ENCODE peak calls at places on chromosome 19, in seven cellular contexts. One of them, this sample, is unnamed.

GRCh38 chr19:55539082-55539715 is 2.3 kb upstream of the SBK2 start:
- DNase-seq in EL: no peak
- DNase-seq in neural crest cell: no peak
- DNase-seq in lower leg skin: no peak
- DNase-seq in LoVo: no peak
- DNase-seq in activated CD4-positive, alpha-beta T cell treated with anti-CD3 and anti-CD28 coated beads, Interleukin-2, amount 10 ng/mL, durations not matched to agents 7 days and 5 days: no peak
- DNase-seq in epithelial cell of esophagus: no peak
- DNase-seq in this sample: no peak

GRCh38 chr19:29510701-29511265 is 15.0 kb upstream of the VSTM2B start:
- DNase-seq in activated CD4-positive, alpha-beta T cell treated with anti-CD3 and anti-CD28 coated beads, Interleukin-2, amount 10 ng/mL, durations not matched to agents 7 days and 5 days: no peak
- DNase-seq in lower leg skin: no peak
- DNase-seq in LoVo: no peak
- DNase-seq in epithelial cell of esophagus: no peak
- DNase-seq in EL: no peak
- DNase-seq in neural crest cell: no peak
- DNase-seq in this sample: no peak

GRCh38 chr19:37654118-37654517 is 1.1 kb downstream of the ZFP30 start:
- DNase-seq in epithelial cell of esophagus: peak
- DNase-seq in lower leg skin: no peak
- DNase-seq in neural crest cell: no peak
- DNase-seq in activated CD4-positive, alpha-beta T cell treated with anti-CD3 and anti-CD28 coated beads, Interleukin-2, amount 10 ng/mL, durations not matched to agents 7 days and 5 days: no peak
- DNase-seq in LoVo: no peak
- DNase-seq in EL: peak
- DNase-seq in this sample: no peak

GRCh38 chr19:13619203-13619632 is 112.9 kb upstream of the CACNA1A start:
- DNase-seq in EL: no peak
- DNase-seq in neural crest cell: no peak
- DNase-seq in lower leg skin: no peak
- DNase-seq in LoVo: no peak
- DNase-seq in epithelial cell of esophagus: peak
- DNase-seq in activated CD4-positive, alpha-beta T cell treated with anti-CD3 and anti-CD28 coated beads, Interleukin-2, amount 10 ng/mL, durations not matched to agents 7 days and 5 days: no peak
- DNase-seq in this sample: no peak

GRCh38 chr19:40398417-40399056 is 8.6 kb upstream of the HIPK4 start:
- DNase-seq in epithelial cell of esophagus: peak
- DNase-seq in neural crest cell: no peak
- DNase-seq in lower leg skin: peak
- DNase-seq in EL: no peak
- DNase-seq in LoVo: no peak
- DNase-seq in activated CD4-positive, alpha-beta T cell treated with anti-CD3 and anti-CD28 coated beads, Interleukin-2, amount 10 ng/mL, durations not matched to agents 7 days and 5 days: peak
- DNase-seq in this sample: no peak

GRCh38 chr19:38224014-38224862 is at the start of gene DPF1:
- DNase-seq in lower leg skin: no peak
- DNase-seq in LoVo: peak
- DNase-seq in neural crest cell: peak
- DNase-seq in epithelial cell of esophagus: peak
- DNase-seq in activated CD4-positive, alpha-beta T cell treated with anti-CD3 and anti-CD28 coated beads, Interleukin-2, amount 10 ng/mL, durations not matched to agents 7 days and 5 days: peak
- DNase-seq in EL: peak
- DNase-seq in this sample: peak

GRCh38 chr19:2255112-2255845 is 938 bp downstream of the JSRP1 start:
- DNase-seq in activated CD4-positive, alpha-beta T cell treated with anti-CD3 and anti-CD28 coated beads, Interleukin-2, amount 10 ng/mL, durations not matched to agents 7 days and 5 days: no peak
- DNase-seq in LoVo: no peak
- DNase-seq in neural crest cell: no peak
- DNase-seq in EL: no peak
- DNase-seq in lower leg skin: no peak
- DNase-seq in epithelial cell of esophagus: no peak
- DNase-seq in this sample: no peak

GRCh38 chr19:44747739-44748425 is 626 bp upstream of the BCL3 start:
- DNase-seq in EL: peak
- DNase-seq in lower leg skin: peak
- DNase-seq in LoVo: peak
- DNase-seq in neural crest cell: no peak
- DNase-seq in activated CD4-positive, alpha-beta T cell treated with anti-CD3 and anti-CD28 coated beads, Interleukin-2, amount 10 ng/mL, durations not matched to agents 7 days and 5 days: no peak
- DNase-seq in epithelial cell of esophagus: no peak
- DNase-seq in this sample: peak

GRCh38 chr19:50358483-50359431 is 6.7 kb downstream of the NAPSA start:
- DNase-seq in LoVo: peak
- DNase-seq in epithelial cell of esophagus: no peak
- DNase-seq in lower leg skin: no peak
- DNase-seq in activated CD4-positive, alpha-beta T cell treated with anti-CD3 and anti-CD28 coated beads, Interleukin-2, amount 10 ng/mL, durations not matched to agents 7 days and 5 days: peak
- DNase-seq in EL: peak
- DNase-seq in neural crest cell: no peak
- DNase-seq in this sample: no peak

GRCh38 chr19:33465834-33466233 is 55.8 kb downstream of the PEPD start:
- DNase-seq in activated CD4-positive, alpha-beta T cell treated with anti-CD3 and anti-CD28 coated beads, Interleukin-2, amount 10 ng/mL, durations not matched to agents 7 days and 5 days: no peak
- DNase-seq in EL: no peak
- DNase-seq in LoVo: no peak
- DNase-seq in neural crest cell: no peak
- DNase-seq in epithelial cell of esophagus: no peak
- DNase-seq in lower leg skin: no peak
- DNase-seq in this sample: no peak

GRCh38 chr19:1648926-1649541 is 3.4 kb downstream of the TCF3 start:
- DNase-seq in neural crest cell: no peak
- DNase-seq in EL: no peak
- DNase-seq in LoVo: no peak
- DNase-seq in lower leg skin: no peak
- DNase-seq in epithelial cell of esophagus: no peak
- DNase-seq in activated CD4-positive, alpha-beta T cell treated with anti-CD3 and anti-CD28 coated beads, Interleukin-2, amount 10 ng/mL, durations not matched to agents 7 days and 5 days: no peak
- DNase-seq in this sample: no peak

GRCh38 chr19:28457620-28458019 is 755.3 kb downstream of the UQCRFS1 start:
- DNase-seq in EL: no peak
- DNase-seq in LoVo: no peak
- DNase-seq in activated CD4-positive, alpha-beta T cell treated with anti-CD3 and anti-CD28 coated beads, Interleukin-2, amount 10 ng/mL, durations not matched to agents 7 days and 5 days: no peak
- DNase-seq in neural crest cell: no peak
- DNase-seq in epithelial cell of esophagus: no peak
- DNase-seq in lower leg skin: no peak
- DNase-seq in this sample: no peak

GRCh38 chr19:48480476-48481190 is 11.5 kb downstream of the CYTH2 start:
- DNase-seq in LoVo: no peak
- DNase-seq in activated CD4-positive, alpha-beta T cell treated with anti-CD3 and anti-CD28 coated beads, Interleukin-2, amount 10 ng/mL, durations not matched to agents 7 days and 5 days: peak
- DNase-seq in EL: no peak
- DNase-seq in lower leg skin: no peak
- DNase-seq in neural crest cell: no peak
- DNase-seq in epithelial cell of esophagus: no peak
- DNase-seq in this sample: no peak

GRCh38 chr19:18782559-18783225 is 8.4 kb downstream of the COMP start:
- DNase-seq in EL: no peak
- DNase-seq in LoVo: no peak
- DNase-seq in neural crest cell: no peak
- DNase-seq in epithelial cell of esophagus: no peak
- DNase-seq in lower leg skin: no peak
- DNase-seq in activated CD4-positive, alpha-beta T cell treated with anti-CD3 and anti-CD28 coated beads, Interleukin-2, amount 10 ng/mL, durations not matched to agents 7 days and 5 days: no peak
- DNase-seq in this sample: no peak

GRCh38 chr19:8149261-8150094 is at the start of gene FBN3:
- DNase-seq in lower leg skin: no peak
- DNase-seq in neural crest cell: no peak
- DNase-seq in epithelial cell of esophagus: no peak
- DNase-seq in activated CD4-positive, alpha-beta T cell treated with anti-CD3 and anti-CD28 coated beads, Interleukin-2, amount 10 ng/mL, durations not matched to agents 7 days and 5 days: no peak
- DNase-seq in EL: no peak
- DNase-seq in LoVo: no peak
- DNase-seq in this sample: no peak

GRCh38 chr19:47479701-47480503 is 4.1 kb downstream of the KPTN start:
- DNase-seq in epithelial cell of esophagus: peak
- DNase-seq in EL: no peak
- DNase-seq in LoVo: no peak
- DNase-seq in neural crest cell: no peak
- DNase-seq in activated CD4-positive, alpha-beta T cell treated with anti-CD3 and anti-CD28 coated beads, Interleukin-2, amount 10 ng/mL, durations not matched to agents 7 days and 5 days: no peak
- DNase-seq in lower leg skin: no peak
- DNase-seq in this sample: no peak

GRCh38 chr19:54392078-54392477 is 23.2 kb upstream of the TTYH1 start:
- DNase-seq in lower leg skin: no peak
- DNase-seq in activated CD4-positive, alpha-beta T cell treated with anti-CD3 and anti-CD28 coated beads, Interleukin-2, amount 10 ng/mL, durations not matched to agents 7 days and 5 days: no peak
- DNase-seq in EL: no peak
- DNase-seq in neural crest cell: no peak
- DNase-seq in LoVo: no peak
- DNase-seq in epithelial cell of esophagus: no peak
- DNase-seq in this sample: no peak

GRCh38 chr19:9782282-9782681 is 13.7 kb upstream of the ZNF846 start:
- DNase-seq in activated CD4-positive, alpha-beta T cell treated with anti-CD3 and anti-CD28 coated beads, Interleukin-2, amount 10 ng/mL, durations not matched to agents 7 days and 5 days: no peak
- DNase-seq in neural crest cell: no peak
- DNase-seq in EL: peak
- DNase-seq in lower leg skin: no peak
- DNase-seq in epithelial cell of esophagus: no peak
- DNase-seq in LoVo: no peak
- DNase-seq in this sample: no peak

GRCh38 chr19:48244289-48244688 is 11.4 kb downstream of the CARD8 start:
- DNase-seq in epithelial cell of esophagus: peak
- DNase-seq in LoVo: no peak
- DNase-seq in activated CD4-positive, alpha-beta T cell treated with anti-CD3 and anti-CD28 coated beads, Interleukin-2, amount 10 ng/mL, durations not matched to agents 7 days and 5 days: peak
- DNase-seq in EL: no peak
- DNase-seq in lower leg skin: no peak
- DNase-seq in neural crest cell: no peak
- DNase-seq in this sample: no peak

GRCh38 chr19:40381321-40381720 is 8.7 kb downstream of the HIPK4 start:
- DNase-seq in epithelial cell of esophagus: no peak
- DNase-seq in lower leg skin: no peak
- DNase-seq in neural crest cell: no peak
- DNase-seq in EL: no peak
- DNase-seq in LoVo: no peak
- DNase-seq in activated CD4-positive, alpha-beta T cell treated with anti-CD3 and anti-CD28 coated beads, Interleukin-2, amount 10 ng/mL, durations not matched to agents 7 days and 5 days: no peak
- DNase-seq in this sample: no peak

GRCh38 chr19:11031421-11032070 is 57.7 kb upstream of the LDLR start:
- DNase-seq in epithelial cell of esophagus: no peak
- DNase-seq in lower leg skin: no peak
- DNase-seq in EL: no peak
- DNase-seq in neural crest cell: no peak
- DNase-seq in LoVo: no peak
- DNase-seq in activated CD4-positive, alpha-beta T cell treated with anti-CD3 and anti-CD28 coated beads, Interleukin-2, amount 10 ng/mL, durations not matched to agents 7 days and 5 days: no peak
- DNase-seq in this sample: no peak

GRCh38 chr19:47723573-47723923 is 10.3 kb downstream of the EHD2 start:
- DNase-seq in neural crest cell: no peak
- DNase-seq in epithelial cell of esophagus: peak
- DNase-seq in EL: peak
- DNase-seq in lower leg skin: peak
- DNase-seq in activated CD4-positive, alpha-beta T cell treated with anti-CD3 and anti-CD28 coated beads, Interleukin-2, amount 10 ng/mL, durations not matched to agents 7 days and 5 days: peak
- DNase-seq in LoVo: no peak
- DNase-seq in this sample: peak

GRCh38 chr19:16208847-16209246 is 11.1 kb downstream of the AP1M1 start:
- DNase-seq in neural crest cell: no peak
- DNase-seq in lower leg skin: no peak
- DNase-seq in EL: no peak
- DNase-seq in epithelial cell of esophagus: no peak
- DNase-seq in activated CD4-positive, alpha-beta T cell treated with anti-CD3 and anti-CD28 coated beads, Interleukin-2, amount 10 ng/mL, durations not matched to agents 7 days and 5 days: no peak
- DNase-seq in LoVo: no peak
- DNase-seq in this sample: no peak

GRCh38 chr19:55113570-55114039 is 3.8 kb downstream of the PPP1R12C start:
- DNase-seq in LoVo: no peak
- DNase-seq in neural crest cell: peak
- DNase-seq in lower leg skin: peak
- DNase-seq in EL: peak
- DNase-seq in activated CD4-positive, alpha-beta T cell treated with anti-CD3 and anti-CD28 coated beads, Interleukin-2, amount 10 ng/mL, durations not matched to agents 7 days and 5 days: no peak
- DNase-seq in epithelial cell of esophagus: no peak
- DNase-seq in this sample: no peak

GRCh38 chr19:10237702-10238101 is 6.6 kb upstream of the S1PR2 start:
- DNase-seq in epithelial cell of esophagus: peak
- DNase-seq in neural crest cell: no peak
- DNase-seq in EL: no peak
- DNase-seq in LoVo: no peak
- DNase-seq in activated CD4-positive, alpha-beta T cell treated with anti-CD3 and anti-CD28 coated beads, Interleukin-2, amount 10 ng/mL, durations not matched to agents 7 days and 5 days: no peak
- DNase-seq in lower leg skin: no peak
- DNase-seq in this sample: no peak

GRCh38 chr19:45450042-45450380 is 17.8 kb upstream of the FOSB start:
- DNase-seq in activated CD4-positive, alpha-beta T cell treated with anti-CD3 and anti-CD28 coated beads, Interleukin-2, amount 10 ng/mL, durations not matched to agents 7 days and 5 days: peak
- DNase-seq in epithelial cell of esophagus: no peak
- DNase-seq in neural crest cell: no peak
- DNase-seq in LoVo: no peak
- DNase-seq in EL: no peak
- DNase-seq in lower leg skin: no peak
- DNase-seq in this sample: no peak

GRCh38 chr19:1163283-1163933 is 10.7 kb downstream of the SBNO2 start:
- DNase-seq in activated CD4-positive, alpha-beta T cell treated with anti-CD3 and anti-CD28 coated beads, Interleukin-2, amount 10 ng/mL, durations not matched to agents 7 days and 5 days: no peak
- DNase-seq in epithelial cell of esophagus: no peak
- DNase-seq in lower leg skin: no peak
- DNase-seq in LoVo: no peak
- DNase-seq in EL: no peak
- DNase-seq in neural crest cell: no peak
- DNase-seq in this sample: no peak

GRCh38 chr19:49127674-49128544 is 8.6 kb downstream of the PPFIA3 start:
- DNase-seq in lower leg skin: peak
- DNase-seq in neural crest cell: peak
- DNase-seq in activated CD4-positive, alpha-beta T cell treated with anti-CD3 and anti-CD28 coated beads, Interleukin-2, amount 10 ng/mL, durations not matched to agents 7 days and 5 days: peak
- DNase-seq in epithelial cell of esophagus: peak
- DNase-seq in EL: peak
- DNase-seq in LoVo: peak
- DNase-seq in this sample: peak

GRCh38 chr19:44587863-44588752 is 25.3 kb upstream of the IGSF23 start:
- DNase-seq in lower leg skin: no peak
- DNase-seq in LoVo: peak
- DNase-seq in neural crest cell: no peak
- DNase-seq in epithelial cell of esophagus: peak
- DNase-seq in activated CD4-positive, alpha-beta T cell treated with anti-CD3 and anti-CD28 coated beads, Interleukin-2, amount 10 ng/mL, durations not matched to agents 7 days and 5 days: no peak
- DNase-seq in EL: peak
- DNase-seq in this sample: peak

GRCh38 chr19:18456974-18457373 is 19.0 kb upstream of the ISYNA1 start:
- DNase-seq in LoVo: no peak
- DNase-seq in EL: no peak
- DNase-seq in neural crest cell: no peak
- DNase-seq in epithelial cell of esophagus: no peak
- DNase-seq in activated CD4-positive, alpha-beta T cell treated with anti-CD3 and anti-CD28 coated beads, Interleukin-2, amount 10 ng/mL, durations not matched to agents 7 days and 5 days: no peak
- DNase-seq in lower leg skin: no peak
- DNase-seq in this sample: no peak

GRCh38 chr19:1399745-1400144 is 1.6 kb downstream of the GAMT start:
- DNase-seq in activated CD4-positive, alpha-beta T cell treated with anti-CD3 and anti-CD28 coated beads, Interleukin-2, amount 10 ng/mL, durations not matched to agents 7 days and 5 days: no peak
- DNase-seq in lower leg skin: no peak
- DNase-seq in neural crest cell: no peak
- DNase-seq in EL: no peak
- DNase-seq in LoVo: no peak
- DNase-seq in epithelial cell of esophagus: no peak
- DNase-seq in this sample: no peak

GRCh38 chr19:5130371-5131030 is 161.6 kb downstream of the KDM4B start:
- DNase-seq in neural crest cell: no peak
- DNase-seq in EL: no peak
- DNase-seq in lower leg skin: no peak
- DNase-seq in activated CD4-positive, alpha-beta T cell treated with anti-CD3 and anti-CD28 coated beads, Interleukin-2, amount 10 ng/mL, durations not matched to agents 7 days and 5 days: peak
- DNase-seq in epithelial cell of esophagus: no peak
- DNase-seq in LoVo: no peak
- DNase-seq in this sample: no peak

GRCh38 chr19:35639863-35640262 is 1.7 kb upstream of the ETV2 start:
- DNase-seq in EL: no peak
- DNase-seq in epithelial cell of esophagus: no peak
- DNase-seq in lower leg skin: no peak
- DNase-seq in LoVo: no peak
- DNase-seq in neural crest cell: no peak
- DNase-seq in activated CD4-positive, alpha-beta T cell treated with anti-CD3 and anti-CD28 coated beads, Interleukin-2, amount 10 ng/mL, durations not matched to agents 7 days and 5 days: no peak
- DNase-seq in this sample: no peak

This sample was measured in Calu3.